ENCODE peak calls at places on chromosomes 1 and 21, in five cellular contexts. G is heart left ventricle; D is Caco-2; R is OCI-LY7; E is CD8-positive, alpha-beta T cell. U is an unnamed sample.

GRCh38 chr21:37367758-37368535 is 1.4 kb downstream of the DYRK1A start:
- DNase-seq in D (peak; percentile 42), R (peak; percentile 36), E (peak; percentile 56), G (peak; percentile 73), U (no peak)

GRCh38 chr1:232416026-232416568 is 213.8 kb downstream of the SIPA1L2 start:
- DNase-seq in G (no peak), R (no peak), D (no peak), E (no peak), U (no peak)

GRCh38 chr1:216750031-216750627 is 26.9 kb upstream of the ESRRG start:
- DNase-seq in D (peak; percentile 53), R (peak; percentile 22), E (no peak), G (peak; percentile 30), U (no peak)

GRCh38 chr1:15522551-15522950 is 1.5 kb downstream of the CASP9 start:
- DNase-seq in R (no peak), G (no peak), E (no peak), D (no peak), U (no peak)

GRCh38 chr1:114340906-114341698 is 169.9 kb downstream of the TRIM33 start:
- DNase-seq in R (no peak), E (peak; percentile 60), D (no peak), G (no peak), U (no peak)

GRCh38 chr1:41476807-41477361 is 7.6 kb downstream of the EDN2 start:
- DNase-seq in R (no peak), D (no peak), E (no peak), G (peak; percentile 54), U (peak; percentile 55)

GRCh38 chr1:20194770-20195463 is 8.6 kb upstream of the PLA2G2C start:
- DNase-seq in E (peak; percentile 78), R (peak; percentile 81), D (peak; percentile 62), G (peak; percentile 75), U (no peak)

GRCh38 chr1:232470711-232471110 is 159.2 kb downstream of the SIPA1L2 start:
- DNase-seq in G (no peak), R (no peak), E (no peak), D (no peak), U (no peak)

GRCh38 chr1:30846587-30846986 is 62.0 kb downstream of the SDC3 start:
- DNase-seq in E (no peak), G (no peak), D (no peak), R (no peak), U (no peak)

GRCh38 chr1:37670133-37670532 is 22.2 kb upstream of the CDCA8 start:
- DNase-seq in E (no peak), G (no peak), R (no peak), D (no peak), U (no peak)

GRCh38 chr1:219788700-219789099 is 139.7 kb downstream of the SLC30A10 start:
- DNase-seq in G (no peak), R (no peak), E (no peak), D (no peak), U (no peak)

GRCh38 chr1:54882483-54882882 is 4.5 kb downstream of the DHCR24 start:
- DNase-seq in G (no peak), R (no peak), D (no peak), E (no peak), U (peak; percentile 87)
- H3K4me3 ChIP-seq in G (no peak overlapping the region), R (no peak overlapping the region), D (no peak overlapping the region), E (no peak overlapping the region), U (no peak overlapping the region)

DNA sequence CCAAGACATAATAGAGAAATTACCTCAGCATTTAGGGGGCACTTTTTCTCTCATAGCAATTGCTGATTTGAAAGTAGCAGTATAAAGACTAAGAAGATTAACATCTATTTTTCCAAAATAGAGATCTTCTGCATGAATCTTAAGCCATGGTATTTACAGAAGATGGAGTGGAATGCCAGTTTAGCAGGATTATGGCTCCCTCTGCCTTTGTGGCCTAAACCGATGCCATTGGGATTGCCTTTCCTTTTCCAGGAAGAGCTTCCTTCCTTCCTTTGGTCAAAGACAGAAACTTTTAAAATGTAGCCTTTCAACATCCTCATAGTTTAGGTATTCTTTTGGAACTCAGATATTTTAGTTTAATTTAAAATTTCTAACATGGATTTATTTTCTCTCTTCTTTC is 39.4 kb downstream of the CFHR5 start:
- DNase-seq in G (no peak), R (no peak), E (no peak), D (no peak), U (no peak)
- TF ChIP-seq CTCF in G (no peak), R (no peak), E (no peak), D (no peak), U (no peak)

DNA sequence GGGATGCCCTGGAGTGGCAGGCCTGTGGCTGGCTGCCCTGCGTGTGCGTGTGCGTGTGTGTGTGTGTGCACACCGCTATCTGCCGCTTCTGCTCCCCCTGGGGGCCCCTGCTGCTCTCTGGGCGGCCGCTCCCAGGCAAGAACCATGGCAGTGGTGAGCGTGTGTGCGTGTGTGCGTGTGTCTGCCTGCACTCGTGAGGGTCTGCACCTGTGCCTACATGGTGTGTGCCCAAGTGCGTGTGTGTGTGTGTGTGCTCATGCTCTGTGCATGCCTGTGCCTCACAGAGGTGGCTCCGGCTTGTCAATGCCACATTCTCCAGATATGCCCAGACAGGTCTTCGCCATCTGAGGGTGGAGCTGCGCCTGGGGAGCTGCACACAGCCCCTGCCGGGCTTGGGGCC is 18.7 kb upstream of the PEX10 start:
- DNase-seq in R (no peak), G (no peak), E (no peak), D (no peak), U (no peak)
- H3K4me3 ChIP-seq in R (no peak overlapping the region), G (no peak overlapping the region), E (no peak overlapping the region), D (no peak overlapping the region), U (no peak overlapping the region)

GRCh38 chr1:6099787-6100765 is 54.4 kb downstream of the KCNAB2 start:
- DNase-seq in R (peak; percentile 10), D (no peak), G (no peak), E (no peak), U (no peak)
- TF ChIP-seq CTCF in R (peak; percentile 12), D (no peak), G (no peak), E (no peak), U (peak; percentile 31)

DNA sequence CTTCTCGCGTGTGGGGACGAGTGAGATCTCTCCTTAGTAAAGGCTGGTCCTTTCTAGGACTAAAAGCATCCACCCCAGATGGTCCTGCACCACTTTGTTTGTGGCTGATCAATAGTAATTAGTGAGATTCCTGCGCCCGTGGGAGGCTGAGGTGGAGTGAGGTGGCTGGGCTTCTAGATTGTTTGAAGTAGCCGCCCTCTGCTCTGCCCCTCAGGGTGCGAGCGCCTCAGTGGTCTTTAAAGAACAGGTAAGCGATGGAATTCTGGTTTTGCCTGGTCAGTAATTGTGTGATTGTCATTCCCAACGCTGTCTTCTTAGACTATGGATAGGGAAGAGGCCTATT is 20.7 kb downstream of the PEX14 start:
- DNase-seq in E (peak; percentile 55), R (no peak), D (no peak), G (no peak), U (no peak)
- H3K4me3 ChIP-seq in E (peak overlapping the region; percentile 50), R (peak overlapping the region; percentile 46), D (no peak overlapping the region), G (no peak overlapping the region), U (peak overlapping the region; percentile 33)

DNA sequence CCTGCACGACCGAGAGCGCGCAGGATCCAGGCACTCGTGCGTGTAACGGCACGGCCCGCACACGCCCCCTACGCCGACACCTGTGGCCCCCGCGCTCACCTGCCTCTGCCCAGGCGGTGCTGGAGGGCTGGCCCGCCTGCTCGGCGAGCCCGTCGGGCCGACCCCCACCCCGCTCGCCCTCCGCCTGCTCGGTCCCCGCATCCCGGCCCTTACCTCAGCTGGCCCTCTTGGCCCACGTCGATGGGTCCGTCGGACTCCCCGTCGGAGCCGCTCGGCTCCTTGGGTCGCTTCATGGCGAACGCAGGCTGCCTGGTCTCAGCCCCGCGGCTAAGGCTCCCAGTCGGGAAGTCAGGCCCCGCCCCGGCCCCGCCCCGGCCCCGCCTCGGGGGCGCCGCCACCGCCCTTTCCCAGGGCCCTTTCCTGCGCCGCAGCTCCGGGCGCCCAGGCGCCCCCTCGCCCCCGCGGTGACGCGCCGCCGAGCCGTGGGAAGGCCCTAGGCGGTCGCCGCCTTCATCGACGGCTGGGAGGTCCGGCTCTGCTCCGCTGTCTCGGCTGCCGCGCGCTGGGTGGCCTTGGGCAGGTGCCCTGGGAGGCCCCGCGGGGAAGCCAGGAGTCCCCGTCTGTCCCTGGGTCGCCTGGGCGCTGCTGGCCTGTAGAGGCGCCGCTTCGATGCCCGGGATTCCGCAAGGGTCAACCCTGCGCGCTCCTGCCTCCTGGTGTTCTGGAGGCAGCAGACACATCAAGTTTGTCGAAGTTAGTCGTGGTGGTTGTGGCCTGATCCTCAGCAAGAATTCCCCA is at the start of gene HEYL:
- DNase-seq in E (peak; percentile 73), D (peak; percentile 87), R (no peak), G (peak; percentile 87), U (no peak)
- TF ChIP-seq CTCF in E (no peak), D (peak; percentile 77), R (peak; percentile 20), G (peak; percentile 16), U (no peak)

DNA sequence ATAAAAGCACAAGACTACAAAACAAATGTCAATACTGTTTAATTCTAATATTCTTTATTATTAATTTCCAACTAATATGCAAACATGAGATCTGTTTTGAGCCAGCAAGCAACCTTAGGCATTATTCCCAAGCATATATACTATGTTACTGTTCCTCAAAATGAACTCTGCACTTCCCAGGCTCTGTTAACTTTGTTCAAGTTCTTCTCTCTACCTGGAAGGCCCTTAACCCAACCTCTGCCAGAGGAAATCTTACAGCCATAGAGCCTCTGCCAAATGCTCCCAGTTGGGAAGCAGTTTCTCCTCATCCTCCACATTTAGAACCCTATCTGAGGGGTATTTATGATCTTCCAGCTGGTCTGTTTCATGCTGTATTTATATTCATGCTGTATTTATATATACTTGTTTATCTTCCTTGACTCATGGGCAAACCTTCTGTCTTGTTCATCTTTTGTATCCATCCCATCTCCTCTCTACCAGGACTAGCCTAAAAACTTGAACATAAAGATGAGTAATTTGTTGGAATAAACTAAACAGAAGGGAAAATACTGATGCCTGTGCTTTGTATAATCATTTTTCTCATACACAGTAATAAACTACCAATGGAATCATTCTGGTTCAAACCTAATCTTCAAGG is 5.3 kb downstream of the IVNS1ABP start:
- DNase-seq in R (no peak), D (no peak), E (no peak), G (no peak), U (no peak)
- H3K4me3 ChIP-seq in R (no peak overlapping the region), D (no peak overlapping the region), E (no peak overlapping the region), G (no peak overlapping the region), U (no peak overlapping the region)

GRCh38 chr1:174883361-174883760 is 116.4 kb upstream of the CACYBP start:
- DNase-seq in E (no peak), R (no peak), D (peak; percentile 35), G (no peak), U (peak; percentile 17)
- TF ChIP-seq CTCF in E (no peak), R (peak; percentile 43), D (no peak), G (no peak), U (peak; percentile 24)

DNA sequence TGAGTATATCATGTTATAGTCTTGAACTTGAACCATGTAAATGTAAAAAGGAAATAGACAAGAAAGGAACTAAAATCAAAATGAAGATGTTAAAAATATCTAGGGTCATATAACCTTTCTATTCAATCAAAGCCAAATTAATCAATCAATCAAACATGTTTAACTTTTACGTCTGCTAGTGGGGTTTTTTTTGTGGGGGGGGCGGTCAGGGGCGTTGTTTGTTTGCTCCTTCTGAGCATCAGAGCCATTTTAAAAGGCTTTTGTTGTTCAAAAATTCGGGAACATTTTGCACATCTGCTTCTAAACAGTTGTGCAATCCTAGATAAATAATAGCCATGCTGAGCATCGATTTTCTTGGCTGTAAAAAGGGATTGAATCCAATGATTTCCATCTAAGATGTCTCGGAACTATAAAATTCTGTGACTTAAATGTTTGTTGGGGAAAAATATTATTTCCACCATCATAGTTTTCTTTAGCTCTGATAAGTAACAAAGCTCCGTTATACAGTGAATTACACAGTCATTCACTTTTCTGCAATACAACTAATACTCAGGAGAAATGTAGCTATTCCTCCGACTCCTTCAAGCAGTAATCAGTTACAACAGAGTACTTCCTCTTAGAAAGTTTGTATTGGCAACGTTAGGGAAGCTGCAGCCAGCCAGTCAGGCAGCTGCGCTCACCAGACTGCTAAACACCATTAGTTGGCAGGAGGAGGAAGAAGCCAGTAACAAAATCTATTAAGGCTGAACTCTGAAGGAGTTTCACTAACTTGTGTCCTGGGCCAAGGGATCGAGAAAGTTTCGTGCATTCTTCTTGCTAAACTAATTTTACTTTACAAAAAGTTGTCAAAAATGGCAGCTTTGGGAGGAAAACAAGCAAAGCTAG is 2.1 kb downstream of the SPATA6 start:
- DNase-seq in E (no peak), G (peak; percentile 69), D (no peak), R (peak; percentile 5), U (peak; percentile 80)
- H3K4me3 ChIP-seq in E (no peak overlapping the region), G (no peak overlapping the region), D (no peak overlapping the region), R (no peak overlapping the region), U (no peak overlapping the region)

U was measured in LNCaP clone FGC.